ENCODE peak calls at places on chromosome 5, in seven cellular contexts. D, E, T, X, J, Z and S are unnamed samples.
A peak's percentile ranks its signal among the peaks of the same experiment; 100 is the strongest.

GRCh38 chr5:127898551-127899213 is 184.9 kb upstream of the SLC12A2 start:
- DNase-seq in D (no peak), E (no peak), T (no peak), X (no peak), J (no peak), Z (no peak), S (no peak)

GRCh38 chr5:135214897-135215616 is 181.0 kb upstream of the PITX1 start:
- DNase-seq in D (no peak), E (no peak), T (no peak), X (no peak), J (no peak), Z (no peak), S (no peak)

GRCh38 chr5:73977146-73977545 is 351.1 kb downstream of the ARHGEF28 start:
- DNase-seq in D (no peak), E (no peak), T (no peak), X (no peak), J (no peak), Z (no peak), S (no peak)

GRCh38 chr5:83848928-83849327 is 128.3 kb upstream of the HAPLN1 start:
- DNase-seq in D (no peak), E (no peak), T (no peak), X (no peak), J (no peak), Z (no peak), S (no peak)

GRCh38 chr5:57887851-57888621 is 405.4 kb upstream of the ACTBL2 start:
- DNase-seq in D (no peak), E (no peak), T (no peak), X (no peak), J (peak; percentile 53), Z (no peak), S (no peak)

GRCh38 chr5:16935271-16936149 is 578 bp downstream of the MYO10 start:
- DNase-seq in D (peak; percentile 63), E (no peak), T (no peak), X (no peak), J (peak; percentile 95), Z (peak; percentile 47), S (peak; percentile 4)

GRCh38 chr5:177154003-177154643 is 20.6 kb downstream of the NSD1 start:
- DNase-seq in D (no peak), E (no peak), T (no peak), X (no peak), J (no peak), Z (no peak), S (no peak)

GRCh38 chr5:170863646-170864045 is 1.8 kb downstream of the RANBP17 start:
- DNase-seq in D (no peak), E (no peak), T (no peak), X (no peak), J (peak; percentile 54), Z (no peak), S (no peak)

GRCh38 chr5:142897328-142897727 is 127.2 kb downstream of the ARHGAP26 start:
- DNase-seq in D (no peak), E (no peak), T (no peak), X (no peak), J (no peak), Z (no peak), S (no peak)

GRCh38 chr5:72064801-72065570 is 42.3 kb upstream of the MAP1B start:
- DNase-seq in D (no peak), E (no peak), T (no peak), X (no peak), J (no peak), Z (no peak), S (no peak)

GRCh38 chr5:142508027-142508426 is 177.9 kb downstream of the FGF1 start:
- DNase-seq in D (no peak), E (no peak), T (no peak), X (no peak), J (no peak), Z (no peak), S (no peak)

GRCh38 chr5:168740821-168741213 is 161.6 kb upstream of the PANK3 start:
- DNase-seq in D (no peak), E (no peak), T (no peak), X (no peak), J (no peak), Z (no peak), S (no peak)

GRCh38 chr5:74199436-74200210 is 440.9 kb downstream of the ENC1 start:
- DNase-seq in D (no peak), E (no peak), T (no peak), X (no peak), J (no peak), Z (no peak), S (no peak)

GRCh38 chr5:26148569-26149107 is 889.7 kb downstream of the CDH9 start:
- DNase-seq in D (no peak), E (no peak), T (no peak), X (no peak), J (no peak), Z (no peak), S (no peak)

GRCh38 chr5:139806111-139806510 is 10.5 kb downstream of the PSD2 start:
- DNase-seq in D (no peak), E (no peak), T (no peak), X (no peak), J (no peak), Z (no peak), S (no peak)

GRCh38 chr5:162299793-162300192 is 232.2 kb downstream of the GABRG2 start:
- DNase-seq in D (no peak), E (no peak), T (no peak), X (no peak), J (no peak), Z (no peak), S (no peak)

GRCh38 chr5:134086215-134086942 is 28.1 kb upstream of the TCF7 start:
- DNase-seq in D (no peak), E (no peak), T (no peak), X (no peak), J (no peak), Z (no peak), S (no peak)

GRCh38 chr5:132777209-132778069 is at the start of gene SEPTIN8:
- DNase-seq in D (no peak), E (peak; percentile 50), T (peak; percentile 26), X (peak; percentile 33), J (peak; percentile 56), Z (peak; percentile 25), S (no peak)

GRCh38 chr5:176183321-176184074 is 54.7 kb upstream of the SIMC1 start:
- DNase-seq in D (no peak), E (no peak), T (no peak), X (no peak), J (no peak), Z (no peak), S (no peak)

GRCh38 chr5:138951091-138951985 is 76.2 kb upstream of the LRRTM2 start:
- DNase-seq in D (no peak), E (no peak), T (no peak), X (no peak), J (no peak), Z (no peak), S (no peak)

GRCh38 chr5:179959627-179960026 is 51.9 kb upstream of the TBC1D9B start:
- DNase-seq in D (no peak), E (no peak), T (no peak), X (no peak), J (no peak), Z (no peak), S (no peak)

GRCh38 chr5:20985754-20986153 is 997.8 kb upstream of the CDH18 start:
- DNase-seq in D (no peak), E (no peak), T (no peak), X (no peak), J (no peak), Z (no peak), S (no peak)
- H3K9me3 ChIP-seq in D (no peaks in the 10 kb centered on the region), E (no peaks in the 10 kb centered on the region), T (peaks cover 6% of the 10 kb centered on the region), X (no peaks in the 10 kb centered on the region), J (no peaks in the 10 kb centered on the region), Z (no peaks in the 10 kb centered on the region), S (no peaks in the 10 kb centered on the region)

DNA sequence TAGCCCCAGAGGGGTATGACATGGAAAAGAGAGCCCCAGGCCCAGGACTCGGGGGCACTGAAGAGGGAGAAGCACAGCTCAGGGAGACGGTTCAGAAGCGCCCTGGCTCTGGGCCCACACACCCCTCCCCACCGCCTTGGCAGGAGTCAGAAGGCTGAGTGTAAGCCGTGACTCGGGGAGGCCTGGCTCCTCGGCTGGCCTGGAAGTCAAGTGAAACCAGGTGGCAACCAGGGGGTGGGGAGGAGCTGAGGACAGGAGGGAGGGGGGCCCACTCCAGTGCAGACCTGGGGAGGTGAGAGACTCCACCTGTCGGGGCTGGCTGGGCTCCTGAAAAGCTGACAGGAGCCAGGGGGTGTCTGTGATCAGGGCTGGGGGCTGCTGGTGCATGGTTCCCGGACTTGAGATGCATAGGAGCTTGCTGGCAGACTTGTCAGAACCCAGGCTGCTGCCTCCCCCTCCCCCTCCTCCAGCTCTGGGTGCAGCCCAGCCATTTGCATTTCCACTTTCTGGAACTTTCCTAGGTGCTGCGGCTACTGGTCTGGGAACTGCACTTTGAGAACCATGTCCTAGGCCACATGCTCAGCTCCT is 150.2 kb upstream of the PHYKPL start:
- DNase-seq in D (no peak), E (no peak), T (no peak), X (no peak), J (no peak), Z (no peak), S (no peak)
- H3K9me3 ChIP-seq in D (no peaks in the 10 kb centered on the region), E (no peaks in the 10 kb centered on the region), T (no peaks in the 10 kb centered on the region), X (no peaks in the 10 kb centered on the region), J (peaks cover 61% of the 10 kb centered on the region), Z (no peaks in the 10 kb centered on the region), S (no peaks in the 10 kb centered on the region)

GRCh38 chr5:141402553-141403328 is at the start of gene PCDHGA9:
- DNase-seq in D (no peak), E (no peak), T (no peak), X (no peak), J (no peak), Z (no peak), S (no peak)
- H3K9me3 ChIP-seq in D (peaks cover 77% of the 10 kb centered on the region), E (no peaks in the 10 kb centered on the region), T (peaks cover 4% of the 10 kb centered on the region), X (no peaks in the 10 kb centered on the region), J (peaks cover 20% of the 10 kb centered on the region), Z (no peaks in the 10 kb centered on the region), S (peaks cover 4% of the 10 kb centered on the region)

DNA sequence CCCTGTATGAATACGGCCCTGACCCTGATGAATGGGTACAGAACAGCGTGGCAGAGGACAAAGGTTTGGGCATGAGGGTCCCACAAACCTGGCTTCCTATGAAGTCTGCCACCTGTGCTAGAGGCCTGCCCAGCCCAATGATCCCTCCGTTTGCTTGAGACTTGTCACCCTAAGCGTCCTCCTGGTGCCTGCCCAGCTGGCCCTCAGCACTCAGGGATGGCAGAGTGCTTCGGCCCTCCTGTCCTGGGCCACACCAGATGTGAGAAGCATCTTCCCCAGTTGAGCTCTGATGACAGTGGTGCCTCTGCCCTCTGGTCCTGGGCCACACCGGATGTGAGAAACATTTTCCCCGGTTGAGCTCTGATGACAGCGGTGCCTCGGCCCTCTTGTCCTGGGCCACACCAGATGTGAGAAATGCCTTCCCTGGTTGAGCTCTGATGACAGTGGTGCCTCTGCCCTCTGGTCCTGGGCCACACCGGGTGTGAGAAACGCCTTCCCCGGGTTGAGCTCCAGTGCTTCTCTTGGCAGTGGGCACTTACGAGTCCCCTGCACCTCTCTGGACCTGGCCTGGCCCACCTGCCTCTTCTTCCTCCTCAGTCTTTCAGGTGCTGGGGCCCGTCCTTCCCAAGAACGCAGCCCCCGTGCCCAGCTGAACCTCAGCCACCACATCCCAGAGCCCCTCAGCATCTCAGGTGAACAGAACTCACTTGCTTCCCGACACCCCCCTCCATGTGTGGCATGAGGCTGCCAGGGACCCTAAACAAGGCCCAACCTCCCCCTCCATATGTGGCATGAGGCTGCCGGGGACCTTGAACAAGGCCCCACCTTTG is 253.1 kb upstream of the IRX1 start:
- DNase-seq in D (peak; percentile 25), E (no peak), T (no peak), X (no peak), J (no peak), Z (no peak), S (no peak)
- H3K9me3 ChIP-seq in D (no peaks in the 10 kb centered on the region), E (no peaks in the 10 kb centered on the region), T (no peaks in the 10 kb centered on the region), X (no peaks in the 10 kb centered on the region), J (peaks cover 29% of the 10 kb centered on the region), Z (no peaks in the 10 kb centered on the region), S (no peaks in the 10 kb centered on the region)

GRCh38 chr5:4101189-4101588 is 505.6 kb downstream of the IRX1 start:
- DNase-seq in D (no peak), E (no peak), T (no peak), X (no peak), J (no peak), Z (no peak), S (no peak)
- H3K9me3 ChIP-seq in D (no peaks in the 10 kb centered on the region), E (no peaks in the 10 kb centered on the region), T (no peaks in the 10 kb centered on the region), X (no peaks in the 10 kb centered on the region), J (peaks cover 55% of the 10 kb centered on the region), Z (no peaks in the 10 kb centered on the region), S (no peaks in the 10 kb centered on the region)